ENCODE peak calls at places on chromosomes 3 and 15, in six cellular contexts. L is K562, E is SK-N-SH, P is GM12878, C is HepG2, D is IMR-90. U is an unnamed sample.
A peak's percentile ranks its signal among the peaks of the same experiment; 100 is the strongest.

GRCh38 chr3:31968927-31969418 is 12.1 kb downstream of the OSBPL10 start:
- DNase-seq in L (no peak), E (no peak), P (no peak), C (peak; percentile 96), D (peak; percentile 93), U (peak; percentile 90)

GRCh38 chr3:55272031-55272645 is 215.0 kb downstream of the WNT5A start:
- DNase-seq in L (no peak), E (no peak), P (no peak), C (no peak), D (peak; percentile 34), U (no peak)

GRCh38 chr15:46091860-46092450 is 457.1 kb downstream of the SQOR start:
- DNase-seq in L (peak; percentile 12), E (peak; percentile 49), P (no peak), C (peak; percentile 12), D (peak; percentile 47), U (peak; percentile 27)

GRCh38 chr15:49645937-49646336 is 25.1 kb downstream of the DTWD1 start:
- DNase-seq in L (no peak), E (no peak), P (no peak), C (peak; percentile 9), D (peak; percentile 81), U (no peak)

GRCh38 chr15:77731945-77732344 is 99.2 kb upstream of the LINGO1 start:
- DNase-seq in L (no peak), E (no peak), P (no peak), C (no peak), D (no peak), U (no peak)

GRCh38 chr3:185824051-185824466 is 783 bp downstream of the IGF2BP2 start:
- DNase-seq in L (peak; percentile 36), E (peak; percentile 54), P (no peak), C (no peak), D (no peak), U (no peak)

GRCh38 chr3:177440456-177441105 is 243.3 kb upstream of the TBL1XR1 start:
- DNase-seq in L (no peak), E (no peak), P (no peak), C (no peak), D (no peak), U (no peak)

GRCh38 chr3:159380891-159381290 is 579.0 kb downstream of the MFSD1 start:
- DNase-seq in L (no peak), E (no peak), P (no peak), C (no peak), D (no peak), U (no peak)

GRCh38 chr3:184742676-184743135 is 30.8 kb upstream of the MAGEF1 start:
- DNase-seq in L (peak; percentile 63), E (peak; percentile 65), P (no peak), C (no peak), D (no peak), U (no peak)

GRCh38 chr3:193354423-193354822 is 24.1 kb downstream of the ATP13A5 start:
- DNase-seq in L (no peak), E (no peak), P (no peak), C (no peak), D (no peak), U (no peak)

GRCh38 chr3:185631108-185631507 is 45.0 kb downstream of the SENP2 start:
- DNase-seq in L (no peak), E (no peak), P (peak; percentile 24), C (no peak), D (no peak), U (no peak)

GRCh38 chr3:64300790-64301423 is 75.6 kb upstream of the PRICKLE2 start:
- DNase-seq in L (no peak), E (no peak), P (no peak), C (no peak), D (peak; percentile 82), U (no peak)

GRCh38 chr15:90201944-90202375 is 830 bp downstream of the SEMA4B start:
- DNase-seq in L (no peak), E (peak; percentile 85), P (no peak), C (no peak), D (no peak), U (no peak)

GRCh38 chr3:47008851-47009224 is 29.4 kb downstream of the NBEAL2 start:
- DNase-seq in L (no peak), E (no peak), P (no peak), C (no peak), D (no peak), U (no peak)

GRCh38 chr3:47007001-47007400 is 27.5 kb downstream of the NBEAL2 start:
- DNase-seq in L (no peak), E (peak; percentile 16), P (no peak), C (no peak), D (no peak), U (no peak)

GRCh38 chr3:47008258-47008671 is 28.8 kb downstream of the NBEAL2 start:
- DNase-seq in L (no peak), E (peak; percentile 23), P (no peak), C (no peak), D (no peak), U (no peak)

GRCh38 chr3:47006145-47006651 is 26.7 kb downstream of the NBEAL2 start:
- DNase-seq in L (no peak), E (no peak), P (no peak), C (no peak), D (no peak), U (no peak)

DNA sequence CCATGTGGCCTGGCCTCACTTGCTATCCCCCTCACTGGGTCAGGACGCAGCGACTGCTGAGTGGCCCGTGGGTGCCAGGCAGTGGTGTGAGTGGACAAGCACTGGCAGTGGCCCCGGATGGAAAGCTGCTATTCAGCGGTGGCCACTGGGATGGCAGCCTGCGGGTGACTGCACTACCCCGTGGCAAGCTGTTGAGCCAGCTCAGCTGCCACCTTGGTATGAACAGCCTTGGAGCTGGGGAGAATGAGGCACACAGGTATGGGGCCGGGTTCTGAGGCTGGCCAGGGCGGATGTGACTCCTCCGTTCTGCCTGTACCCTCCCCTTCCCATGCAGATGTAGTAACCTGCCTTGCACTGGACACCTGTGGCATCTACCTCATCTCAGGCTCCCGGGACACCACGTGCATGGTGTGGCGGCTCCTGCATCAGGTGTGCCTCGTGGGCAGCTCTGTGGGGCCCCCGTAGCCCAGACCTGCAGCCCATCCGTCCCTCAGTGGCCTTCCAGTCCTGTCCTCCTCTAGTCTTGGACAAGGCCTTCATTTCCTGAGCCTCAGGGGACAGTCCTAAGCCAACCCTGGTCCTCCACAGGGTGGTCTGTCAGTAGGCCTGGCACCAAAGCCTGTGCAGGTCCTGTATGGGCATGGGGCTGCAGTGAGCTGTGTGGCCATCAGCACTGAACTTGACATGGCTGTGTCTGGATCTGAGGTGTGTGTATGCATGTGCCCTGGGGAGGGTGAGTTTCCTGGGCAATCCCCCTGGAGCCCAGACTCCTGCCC is 28.2 kb downstream of the NBEAL2 start:
- DNase-seq in L (no peak), E (peak; percentile 26), P (no peak), C (no peak), D (no peak), U (no peak)
- TF ChIP-seq SMC3 in L (no peak), E (no peak), P (no peak), C (no peak), D (no peak), U (no peak)

GRCh38 chr15:76533995-76534394 is 197.4 kb downstream of the ISL2 start:
- DNase-seq in L (no peak), E (no peak), P (no peak), C (peak; percentile 32), D (peak; percentile 69), U (no peak)
- H3K27ac ChIP-seq in L (no peak overlapping the region), E (no peak overlapping the region), P (no peak overlapping the region), C (peak overlapping the region; percentile 12), D (no peak overlapping the region), U (no peak overlapping the region)

DNA sequence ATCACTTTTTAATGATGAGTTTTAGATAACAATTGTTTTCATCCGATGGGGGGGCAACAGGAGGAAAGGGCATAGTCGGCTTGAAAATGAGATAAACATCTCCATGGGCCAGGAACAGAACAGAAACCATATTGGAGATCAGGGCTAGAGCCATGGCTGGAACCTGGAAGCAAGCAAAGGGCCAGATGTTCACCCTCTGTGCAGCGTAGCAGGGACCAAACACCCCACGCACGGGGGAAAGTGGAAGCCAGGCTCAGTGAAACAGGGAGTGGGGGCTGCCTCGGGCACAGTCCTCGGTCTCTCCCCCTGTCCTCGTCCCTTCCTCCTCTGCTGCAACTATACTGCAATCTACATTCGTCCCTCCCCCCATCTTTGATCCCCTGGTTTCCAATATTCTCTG is 121.7 kb downstream of the XXYLT1 start:
- DNase-seq in L (no peak), E (peak; percentile 75), P (no peak), C (no peak), D (no peak), U (no peak)
- H3K4me3 ChIP-seq in L (no peak overlapping the region), E (no peak overlapping the region), P (peak overlapping the region; percentile 93), C (no peak overlapping the region), D (no peak overlapping the region), U (no peak overlapping the region)

GRCh38 chr15:83970290-83970890 is 265.2 kb upstream of the GOLGA6L4 start:
- DNase-seq in L (no peak), E (no peak), P (no peak), C (no peak), D (no peak), U (no peak)
- TF ChIP-seq SMC3 in L (no peak), E (no peak), P (no peak), C (no peak), D (no peak), U (no peak)

DNA sequence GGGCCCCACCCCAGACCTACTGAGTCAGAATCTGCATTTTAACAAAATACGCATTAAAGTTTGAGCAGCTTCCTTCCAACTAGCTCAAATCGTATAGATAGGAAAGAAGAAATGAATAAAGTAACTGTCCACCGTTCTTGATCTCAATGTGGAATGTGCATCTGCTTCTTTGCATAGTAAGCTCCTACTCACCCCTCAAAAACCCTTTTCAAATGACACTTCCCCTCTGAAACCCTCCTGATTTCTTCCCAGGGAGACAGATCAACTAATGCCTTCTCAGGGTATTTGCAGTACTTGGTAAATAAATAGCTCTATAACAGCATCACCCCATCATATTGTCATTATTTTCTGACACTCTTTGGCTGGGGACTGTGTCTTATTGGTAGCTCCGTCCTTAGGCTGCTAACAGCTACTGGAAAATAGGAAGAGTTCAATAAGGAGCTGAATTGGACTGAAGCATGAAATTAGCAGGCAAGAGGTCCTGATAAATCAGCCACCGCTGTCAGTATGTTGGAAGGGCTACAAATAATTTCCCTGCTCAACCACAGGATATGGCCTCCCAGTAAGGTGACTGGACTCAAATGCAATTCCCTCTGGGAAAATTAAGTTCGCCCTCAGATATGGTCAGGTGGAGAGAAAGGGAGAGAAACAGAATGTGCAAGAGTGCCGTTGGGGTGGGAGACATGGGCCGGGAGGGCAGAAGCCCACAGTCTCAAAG is 10.2 kb downstream of the OXTR start:
- DNase-seq in L (no peak), E (no peak), P (no peak), C (no peak), D (no peak), U (no peak)
- H3K27ac ChIP-seq in L (no peak overlapping the region), E (no peak overlapping the region), P (no peak overlapping the region), C (no peak overlapping the region), D (no peak overlapping the region), U (no peak overlapping the region)